ENCODE peak calls at places on chromosomes 7 and 10, in five cellular contexts. B is RWPE2, Y is dorsolateral prefrontal cortex, H is psoas muscle, J is A549. W is an unnamed sample.

GRCh38 chr10:106643521-106643920 is 521.0 kb downstream of the SORCS1 start:
- DNase-seq in B (no peak), Y (no peak), H (no peak), J (no peak), W (no peak)

GRCh38 chr10:84317174-84317573 is 11.2 kb upstream of the CCSER2 start:
- DNase-seq in B (no peak), Y (no peak), H (no peak), J (no peak), W (no peak)

GRCh38 chr10:28155726-28156125 is 147.1 kb downstream of the MPP7 start:
- DNase-seq in B (no peak), Y (no peak), H (no peak), J (no peak), W (no peak)

GRCh38 chr10:97714401-97715258 is 1.1 kb downstream of the MARVELD1 start:
- DNase-seq in B (peak; percentile 86), Y (peak; percentile 42), H (peak; percentile 78), J (peak; percentile 64), W (no peak)

GRCh38 chr10:131049051-131049450 is 262.5 kb downstream of the TCERG1L start:
- DNase-seq in B (no peak), Y (no peak), H (no peak), J (no peak), W (peak; percentile 40)

GRCh38 chr10:129965940-129966339 is 1.9 kb upstream of the EBF3 start:
- DNase-seq in B (no peak), Y (no peak), H (no peak), J (no peak), W (no peak)

GRCh38 chr7:139909379-139910050 is 80.5 kb downstream of the TBXAS1 start:
- DNase-seq in B (no peak), Y (no peak), H (no peak), J (no peak), W (no peak)

GRCh38 chr10:123309740-123310139 is 155.5 kb downstream of the BUB3 start:
- DNase-seq in B (no peak), Y (no peak), H (no peak), J (no peak), W (no peak)

GRCh38 chr7:72492446-72492845 is 80.3 kb upstream of the CALN1 start:
- DNase-seq in B (no peak), Y (no peak), H (no peak), J (no peak), W (no peak)

GRCh38 chr10:97759157-97759980 is 12.4 kb downstream of the SFRP5 start:
- DNase-seq in B (no peak), Y (peak; percentile 69), H (peak; percentile 49), J (peak; percentile 94), W (peak; percentile 93)

GRCh38 chr7:28298870-28299484 is 113.3 kb upstream of the CREB5 start:
- DNase-seq in B (no peak), Y (no peak), H (no peak), J (peak; percentile 52), W (no peak)
- TF ChIP-seq CTCF in B (peak; percentile 83), Y (peak; percentile 49), H (peak; percentile 41), J (peak; percentile 69), W (peak; percentile 87)

GRCh38 chr10:1114355-1115261 is 58.4 kb downstream of the WDR37 start:
- DNase-seq in B (no peak), Y (no peak), H (no peak), J (no peak), W (no peak)
- TF ChIP-seq CTCF in B (no peak), Y (no peak), H (no peak), J (no peak), W (no peak)

GRCh38 chr10:50314169-50315071 is 63.1 kb upstream of the ASAH2 start:
- DNase-seq in B (no peak), Y (no peak), H (no peak), J (no peak), W (no peak)

GRCh38 chr10:50312464-50313437 is 61.4 kb upstream of the ASAH2 start:
- DNase-seq in B (no peak), Y (no peak), H (no peak), J (no peak), W (no peak)

GRCh38 chr10:50316169-50316568 is 64.9 kb upstream of the ASAH2 start:
- DNase-seq in B (no peak), Y (no peak), H (no peak), J (no peak), W (no peak)

GRCh38 chr10:50309342-50309741 is 58.0 kb upstream of the ASAH2 start:
- DNase-seq in B (no peak), Y (no peak), H (no peak), J (no peak), W (no peak)

DNA sequence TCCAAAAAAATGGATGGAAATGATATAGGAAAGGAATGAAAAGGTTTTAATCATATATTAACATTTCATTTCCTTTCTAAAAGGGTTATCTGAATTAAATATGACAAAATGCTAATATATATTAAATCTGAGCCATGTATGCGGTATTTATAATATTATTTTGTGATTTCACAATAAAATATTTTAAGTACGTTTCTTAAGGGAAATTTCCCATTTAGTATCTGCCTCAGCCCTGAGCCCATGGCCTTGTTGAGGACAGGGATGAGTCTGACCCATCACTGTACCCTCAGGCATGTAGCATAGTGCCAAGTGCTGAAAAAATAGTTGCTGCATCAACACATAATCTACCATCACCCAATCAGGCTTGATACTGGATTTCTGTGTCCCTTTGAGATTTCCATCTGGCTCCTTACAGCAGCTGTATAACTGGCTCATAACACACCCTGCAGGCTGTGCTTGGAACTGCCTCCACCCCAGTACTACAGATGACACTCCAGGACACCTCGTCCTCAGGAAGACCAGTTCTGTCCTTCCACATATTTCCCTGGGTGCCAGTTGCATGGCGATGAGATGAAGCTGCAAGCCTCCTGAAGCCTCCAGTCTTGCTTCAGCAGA is 59.4 kb upstream of the ASAH2 start:
- DNase-seq in B (no peak), Y (no peak), H (no peak), J (peak; percentile 25), W (no peak)
- TF ChIP-seq CTCF in B (no peak), Y (no peak), H (no peak), J (peak; percentile 13), W (peak; percentile 50)

GRCh38 chr10:3735175-3735574 is 49.8 kb downstream of the KLF6 start:
- DNase-seq in B (no peak), Y (no peak), H (no peak), J (no peak), W (no peak)
- TF ChIP-seq CTCF in B (no peak), Y (no peak), H (peak; percentile 15), J (no peak), W (no peak)

DNA sequence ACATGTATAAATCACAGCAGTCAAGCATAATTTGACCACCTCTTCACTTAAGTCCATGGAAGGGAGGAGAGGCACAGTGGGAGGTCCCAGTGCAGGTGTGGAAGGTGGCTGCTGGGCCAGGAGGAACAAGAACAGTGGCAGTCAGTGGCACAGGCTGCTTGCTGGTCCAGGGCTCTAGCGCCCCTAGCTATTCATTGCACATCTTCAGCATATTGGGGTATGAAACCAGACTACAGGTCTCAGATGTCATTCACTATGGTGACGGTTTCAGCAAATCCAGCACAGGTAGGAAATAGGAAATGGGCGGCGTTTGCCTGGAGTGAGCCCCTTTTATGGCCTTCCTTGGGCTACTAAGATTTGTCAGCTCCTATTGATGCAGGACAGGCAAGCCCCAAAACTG is 609.0 kb downstream of the PARD3 start:
- DNase-seq in B (no peak), Y (no peak), H (no peak), J (no peak), W (no peak)
- TF ChIP-seq CTCF in B (no peak), Y (no peak), H (no peak), J (no peak), W (no peak)

GRCh38 chr10:80197972-80198591 is 7.3 kb downstream of the ANXA11 start:
- DNase-seq in B (no peak), Y (peak; percentile 78), H (peak; percentile 46), J (no peak), W (no peak)

GRCh38 chr10:80200259-80200658 is 5.1 kb downstream of the ANXA11 start:
- DNase-seq in B (no peak), Y (no peak), H (no peak), J (no peak), W (no peak)

GRCh38 chr10:80200687-80201086 is 4.7 kb downstream of the ANXA11 start:
- DNase-seq in B (no peak), Y (no peak), H (no peak), J (no peak), W (no peak)

GRCh38 chr10:80201592-80202256 is 3.6 kb downstream of the ANXA11 start:
- DNase-seq in B (no peak), Y (no peak), H (peak; percentile 51), J (no peak), W (no peak)

DNA sequence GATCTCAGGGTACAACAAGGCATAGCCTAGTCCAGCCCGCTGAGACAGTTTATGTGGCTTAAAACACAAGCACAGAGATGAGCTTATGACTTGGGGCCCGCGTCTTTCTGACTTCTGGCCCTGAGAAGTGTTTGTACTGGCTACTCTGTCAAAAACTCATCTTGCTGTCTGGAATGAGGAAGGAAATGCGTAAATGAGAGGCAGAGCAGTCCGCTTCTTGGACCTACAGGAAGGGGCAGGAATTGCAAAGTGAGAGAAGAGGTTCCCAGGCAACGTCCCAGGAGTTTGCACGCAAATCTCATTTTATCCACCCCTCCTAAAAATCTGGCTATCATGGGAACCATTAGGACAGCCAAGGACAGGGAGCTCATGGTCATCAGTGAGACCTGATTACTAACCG is 5.5 kb downstream of the ANXA11 start:
- DNase-seq in B (no peak), Y (no peak), H (peak; percentile 49), J (no peak), W (no peak)
- TF ChIP-seq CTCF in B (no peak), Y (no peak), H (peak; percentile 24), J (no peak), W (peak; percentile 50)

W was measured in chondrocyte.